ENCODE peak calls at places on chromosome 10, in ten cellular contexts. R is CD8-positive, alpha-beta memory T cell; X is GM18507; D is uterus; P is stimulated activated CD8-positive, alpha-beta memory T cell treated with anti-CD3 and anti-CD28 coated beads, Interleukin-15, amount 100 ng/mL, for 24 hours; A is SJSA1; L is kidney tubule cell; B is hepatocyte; M is head of caudate nucleus; T is HEK293T. E is an unnamed sample.

GRCh38 chr10:31947144-31947926 is 18.7 kb upstream of the ARHGAP12 start:
- DNase-seq in R (no peak), X (no peak), D (peak), P (no peak), A (peak), L (peak), B (peak), M (no peak), T (no peak), E (no peak)

GRCh38 chr10:125026036-125026931 is 84.4 kb downstream of the ZRANB1 start:
- DNase-seq in R (no peak), X (no peak), D (no peak), P (no peak), A (no peak), L (no peak), B (no peak), M (no peak), T (no peak), E (no peak)

GRCh38 chr10:130230611-130231010 is 94.4 kb downstream of the GLRX3 start:
- DNase-seq in R (no peak), X (no peak), D (no peak), P (no peak), A (peak), L (no peak), B (no peak), M (no peak), T (no peak), E (no peak)

GRCh38 chr10:24723386-24723787 is 300 bp downstream of the ARHGAP21 start:
- DNase-seq in R (peak), X (peak), D (no peak), P (no peak), A (no peak), L (no peak), B (no peak), M (no peak), T (peak), E (peak)

GRCh38 chr10:131044379-131044778 is 267.1 kb downstream of the TCERG1L start:
- DNase-seq in R (no peak), X (no peak), D (no peak), P (no peak), A (no peak), L (no peak), B (no peak), M (no peak), T (no peak), E (no peak)

GRCh38 chr10:75347211-75347610 is 54.4 kb downstream of the ZNF503 start:
- DNase-seq in R (no peak), X (no peak), D (no peak), P (no peak), A (no peak), L (peak), B (no peak), M (no peak), T (no peak), E (no peak)

GRCh38 chr10:12533723-12534122 is 184.4 kb downstream of the CAMK1D start:
- DNase-seq in R (no peak), X (no peak), D (no peak), P (no peak), A (no peak), L (no peak), B (no peak), M (no peak), T (no peak), E (no peak)

GRCh38 chr10:133307776-133308430 is 769 bp downstream of the TUBGCP2 start:
- DNase-seq in R (peak), X (peak), D (peak), P (peak), A (peak), L (peak), B (peak), M (peak), T (peak), E (peak)

GRCh38 chr10:71396084-71396713 is 521 bp upstream of the CDH23 start:
- DNase-seq in R (peak), X (no peak), D (peak), P (no peak), A (peak), L (no peak), B (peak), M (no peak), T (peak), E (no peak)

GRCh38 chr10:74096777-74097176 is 53.9 kb downstream of the AP3M1 start:
- DNase-seq in R (no peak), X (peak), D (no peak), P (no peak), A (no peak), L (no peak), B (no peak), M (no peak), T (no peak), E (peak)

GRCh38 chr10:52664629-52665028 is 108.0 kb downstream of the MBL2 start:
- DNase-seq in R (no peak), X (no peak), D (no peak), P (no peak), A (no peak), L (no peak), B (no peak), M (no peak), T (no peak), E (no peak)

GRCh38 chr10:26215534-26215922 is 1.0 kb upstream of the GAD2 start:
- DNase-seq in R (no peak), X (no peak), D (no peak), P (no peak), A (no peak), L (no peak), B (peak), M (no peak), T (no peak), E (no peak)

GRCh38 chr10:85570871-85571270 is 795.7 kb downstream of the GRID1 start:
- DNase-seq in R (no peak), X (no peak), D (no peak), P (no peak), A (no peak), L (no peak), B (no peak), M (no peak), T (no peak), E (no peak)

GRCh38 chr10:50545846-50546245 is 77.9 kb downstream of the SGMS1 start:
- DNase-seq in R (no peak), X (no peak), D (no peak), P (no peak), A (no peak), L (no peak), B (no peak), M (no peak), T (no peak), E (no peak)

GRCh38 chr10:47240173-47240572 is 59.8 kb upstream of the GDF10 start:
- DNase-seq in R (no peak), X (no peak), D (no peak), P (no peak), A (no peak), L (no peak), B (no peak), M (no peak), T (no peak), E (no peak)

GRCh38 chr10:46524471-46525176 is 31.8 kb downstream of the GPRIN2 start:
- DNase-seq in R (no peak), X (no peak), D (peak), P (no peak), A (peak), L (peak), B (no peak), M (no peak), T (no peak), E (no peak)

GRCh38 chr10:6173203-6173602 is 29.5 kb upstream of the PFKFB3 start:
- DNase-seq in R (peak), X (no peak), D (no peak), P (no peak), A (no peak), L (no peak), B (no peak), M (no peak), T (peak), E (no peak)

GRCh38 chr10:104897679-104898078 is 256.6 kb downstream of the SORCS3 start:
- DNase-seq in R (no peak), X (no peak), D (no peak), P (no peak), A (no peak), L (no peak), B (no peak), M (no peak), T (no peak), E (no peak)

GRCh38 chr10:31622993-31623392 is 304.0 kb downstream of the ZEB1 start:
- DNase-seq in R (no peak), X (no peak), D (peak), P (no peak), A (no peak), L (no peak), B (no peak), M (no peak), T (no peak), E (no peak)

GRCh38 chr10:73529089-73529832 is 33.4 kb upstream of the PPP3CB start:
- DNase-seq in R (peak), X (peak), D (peak), P (no peak), A (peak), L (peak), B (peak), M (peak), T (peak), E (peak)

GRCh38 chr10:109978481-109978880 is 29.3 kb upstream of the ADD3 start:
- DNase-seq in R (peak), X (peak), D (peak), P (peak), A (peak), L (peak), B (peak), M (peak), T (peak), E (peak)

GRCh38 chr10:85959239-85959638 is 407.4 kb downstream of the GRID1 start:
- DNase-seq in R (no peak), X (no peak), D (no peak), P (no peak), A (no peak), L (no peak), B (no peak), M (no peak), T (no peak), E (no peak)

GRCh38 chr10:88147000-88147798 is 283.8 kb downstream of the PTEN start:
- DNase-seq in R (no peak), X (no peak), D (peak), P (no peak), A (no peak), L (no peak), B (no peak), M (no peak), T (no peak), E (no peak)

E was measured in GM19239.